ENCODE peak calls at places on chromosomes 5 and 9, in ten cellular contexts. One of them, this sample, is unnamed.

GRCh38 chr9:92534199-92535159 is 1.3 kb downstream of the ECM2 start:
- DNase-seq in endothelial cell: no peak
- DNase-seq in cardiac muscle cell: no peak
- DNase-seq in neural crest cell: no peak
- DNase-seq in A549: no peak
- DNase-seq in kidney: no peak
- DNase-seq in CD14-positive monocyte: no peak
- DNase-seq in glutamatergic neuron: no peak
- DNase-seq in RWPE1: no peak
- DNase-seq in left ventricle myocardium inferior: no peak
- DNase-seq in this sample: no peak

GRCh38 chr9:125797857-125798399 is 50.8 kb downstream of the PBX3 start:
- DNase-seq in endothelial cell: no peak
- DNase-seq in cardiac muscle cell: peak
- DNase-seq in neural crest cell: no peak
- DNase-seq in A549: no peak
- DNase-seq in kidney: no peak
- DNase-seq in CD14-positive monocyte: no peak
- DNase-seq in glutamatergic neuron: no peak
- DNase-seq in RWPE1: no peak
- DNase-seq in left ventricle myocardium inferior: no peak
- DNase-seq in this sample: no peak

GRCh38 chr5:60538955-60539866 is 160.8 kb downstream of the DEPDC1B start:
- DNase-seq in endothelial cell: no peak
- DNase-seq in cardiac muscle cell: peak
- DNase-seq in neural crest cell: no peak
- DNase-seq in A549: peak
- DNase-seq in kidney: no peak
- DNase-seq in CD14-positive monocyte: no peak
- DNase-seq in glutamatergic neuron: no peak
- DNase-seq in RWPE1: no peak
- DNase-seq in left ventricle myocardium inferior: no peak
- DNase-seq in this sample: no peak

GRCh38 chr5:35938518-35939227 is at the start of gene CAPSL:
- DNase-seq in endothelial cell: peak
- DNase-seq in cardiac muscle cell: peak
- DNase-seq in neural crest cell: peak
- DNase-seq in A549: peak
- DNase-seq in kidney: no peak
- DNase-seq in CD14-positive monocyte: no peak
- DNase-seq in glutamatergic neuron: no peak
- DNase-seq in RWPE1: peak
- DNase-seq in left ventricle myocardium inferior: no peak
- DNase-seq in this sample: peak

GRCh38 chr9:73515216-73515615 is 363.6 kb downstream of the ANXA1 start:
- DNase-seq in endothelial cell: no peak
- DNase-seq in cardiac muscle cell: no peak
- DNase-seq in neural crest cell: no peak
- DNase-seq in A549: peak
- DNase-seq in kidney: no peak
- DNase-seq in CD14-positive monocyte: no peak
- DNase-seq in glutamatergic neuron: no peak
- DNase-seq in RWPE1: no peak
- DNase-seq in left ventricle myocardium inferior: no peak
- DNase-seq in this sample: no peak

GRCh38 chr5:150789943-150790611 is 11.5 kb downstream of the SMIM3 start:
- DNase-seq in endothelial cell: no peak
- DNase-seq in cardiac muscle cell: peak
- DNase-seq in neural crest cell: no peak
- DNase-seq in A549: peak
- DNase-seq in kidney: peak
- DNase-seq in CD14-positive monocyte: peak
- DNase-seq in glutamatergic neuron: no peak
- DNase-seq in RWPE1: peak
- DNase-seq in left ventricle myocardium inferior: no peak
- DNase-seq in this sample: no peak

GRCh38 chr5:142834504-142834903 is 64.3 kb downstream of the ARHGAP26 start:
- DNase-seq in endothelial cell: no peak
- DNase-seq in cardiac muscle cell: no peak
- DNase-seq in neural crest cell: no peak
- DNase-seq in A549: no peak
- DNase-seq in kidney: no peak
- DNase-seq in CD14-positive monocyte: no peak
- DNase-seq in glutamatergic neuron: no peak
- DNase-seq in RWPE1: no peak
- DNase-seq in left ventricle myocardium inferior: no peak
- DNase-seq in this sample: no peak

GRCh38 chr5:93512799-93513198 is 68.2 kb downstream of the NR2F1-AS1 start:
- DNase-seq in endothelial cell: no peak
- DNase-seq in cardiac muscle cell: peak
- DNase-seq in neural crest cell: no peak
- DNase-seq in A549: no peak
- DNase-seq in kidney: no peak
- DNase-seq in CD14-positive monocyte: no peak
- DNase-seq in glutamatergic neuron: no peak
- DNase-seq in RWPE1: no peak
- DNase-seq in left ventricle myocardium inferior: no peak
- DNase-seq in this sample: no peak

GRCh38 chr5:136701191-136701590 is 335.8 kb upstream of the TRPC7 start:
- DNase-seq in endothelial cell: no peak
- DNase-seq in cardiac muscle cell: no peak
- DNase-seq in neural crest cell: no peak
- DNase-seq in A549: no peak
- DNase-seq in kidney: no peak
- DNase-seq in CD14-positive monocyte: no peak
- DNase-seq in glutamatergic neuron: no peak
- DNase-seq in RWPE1: no peak
- DNase-seq in left ventricle myocardium inferior: no peak
- DNase-seq in this sample: no peak

GRCh38 chr5:145752947-145753346 is 82.2 kb downstream of the PRELID2 start:
- DNase-seq in endothelial cell: no peak
- DNase-seq in cardiac muscle cell: peak
- DNase-seq in neural crest cell: no peak
- DNase-seq in A549: no peak
- DNase-seq in kidney: no peak
- DNase-seq in CD14-positive monocyte: no peak
- DNase-seq in glutamatergic neuron: no peak
- DNase-seq in RWPE1: no peak
- DNase-seq in left ventricle myocardium inferior: no peak
- DNase-seq in this sample: no peak

GRCh38 chr5:90477073-90477472 is 2.4 kb downstream of the POLR3G start:
- DNase-seq in endothelial cell: peak
- DNase-seq in cardiac muscle cell: no peak
- DNase-seq in neural crest cell: no peak
- DNase-seq in A549: no peak
- DNase-seq in kidney: no peak
- DNase-seq in CD14-positive monocyte: no peak
- DNase-seq in glutamatergic neuron: no peak
- DNase-seq in RWPE1: no peak
- DNase-seq in left ventricle myocardium inferior: no peak
- DNase-seq in this sample: no peak

DNA sequence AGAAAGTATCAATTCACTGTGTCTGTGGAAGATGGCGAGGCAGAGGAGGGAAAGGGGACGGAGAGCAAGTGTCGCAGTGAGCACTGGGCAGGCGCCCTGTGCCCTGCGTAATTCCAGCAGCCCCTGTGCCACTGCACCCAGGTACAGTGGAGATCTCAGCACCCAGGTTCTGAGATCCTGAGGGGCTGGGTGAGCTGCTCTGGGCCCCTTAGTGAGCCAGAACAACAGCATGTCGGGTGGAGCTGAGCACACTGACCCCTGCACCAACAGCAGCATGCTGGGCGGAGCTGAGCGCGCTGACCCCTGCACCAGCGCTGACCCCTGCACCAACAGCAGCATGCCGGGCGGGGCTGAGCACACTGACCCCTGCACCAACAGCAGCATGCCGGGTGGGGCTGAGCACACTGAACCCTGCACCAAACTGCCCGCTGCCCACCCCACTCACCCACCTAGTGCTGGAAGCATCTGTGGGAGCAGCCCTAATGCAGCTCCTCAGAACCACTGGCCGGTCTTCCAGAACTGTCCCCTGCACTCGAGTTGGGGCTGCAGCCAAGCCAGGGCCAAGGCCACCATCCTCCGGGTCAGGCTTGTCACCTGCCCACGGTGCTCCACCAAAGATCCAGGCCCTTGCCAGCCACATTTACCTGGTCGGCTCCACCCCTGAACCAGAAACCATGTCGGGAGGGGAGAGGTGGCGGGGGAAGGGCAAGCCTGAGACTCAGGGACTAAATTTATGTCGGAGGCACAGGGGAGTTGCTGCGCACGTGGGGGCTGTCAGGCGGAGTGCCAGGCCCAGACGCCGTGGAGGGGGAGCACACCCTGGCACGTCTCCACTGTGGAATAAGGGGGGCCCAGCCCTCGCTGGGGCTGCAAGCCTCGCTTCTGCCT is 80.4 kb downstream of the ADAMTS2 start:
- DNase-seq in endothelial cell: no peak
- DNase-seq in cardiac muscle cell: no peak
- DNase-seq in neural crest cell: no peak
- DNase-seq in A549: no peak
- DNase-seq in kidney: peak
- DNase-seq in CD14-positive monocyte: no peak
- DNase-seq in glutamatergic neuron: no peak
- DNase-seq in RWPE1: no peak
- DNase-seq in left ventricle myocardium inferior: peak
- DNase-seq in this sample: no peak
- TF ChIP-seq CTCF in endothelial cell: no peak
- TF ChIP-seq CTCF in cardiac muscle cell: no peak
- TF ChIP-seq CTCF in neural crest cell: no peak
- TF ChIP-seq CTCF in A549: no peak
- TF ChIP-seq CTCF in kidney: no peak
- TF ChIP-seq CTCF in CD14-positive monocyte: no peak
- TF ChIP-seq CTCF in glutamatergic neuron: no peak
- TF ChIP-seq CTCF in RWPE1: no peak
- TF ChIP-seq CTCF in left ventricle myocardium inferior: no peak
- TF ChIP-seq CTCF in this sample: no peak

GRCh38 chr9:133683494-133684460 is 47.6 kb downstream of the DBH start:
- DNase-seq in endothelial cell: peak
- DNase-seq in cardiac muscle cell: peak
- DNase-seq in neural crest cell: no peak
- DNase-seq in A549: no peak
- DNase-seq in kidney: peak
- DNase-seq in CD14-positive monocyte: no peak
- DNase-seq in glutamatergic neuron: peak
- DNase-seq in RWPE1: no peak
- DNase-seq in left ventricle myocardium inferior: peak
- DNase-seq in this sample: no peak
- TF ChIP-seq CTCF in endothelial cell: no peak
- TF ChIP-seq CTCF in cardiac muscle cell: peak
- TF ChIP-seq CTCF in neural crest cell: no peak
- TF ChIP-seq CTCF in A549: no peak
- TF ChIP-seq CTCF in kidney: no peak
- TF ChIP-seq CTCF in CD14-positive monocyte: no peak
- TF ChIP-seq CTCF in glutamatergic neuron: no peak
- TF ChIP-seq CTCF in RWPE1: no peak
- TF ChIP-seq CTCF in left ventricle myocardium inferior: no peak
- TF ChIP-seq CTCF in this sample: no peak

GRCh38 chr9:88532320-88532719 is 2.7 kb upstream of the NXNL2 start:
- DNase-seq in endothelial cell: peak
- DNase-seq in cardiac muscle cell: peak
- DNase-seq in neural crest cell: peak
- DNase-seq in A549: peak
- DNase-seq in kidney: peak
- DNase-seq in CD14-positive monocyte: no peak
- DNase-seq in glutamatergic neuron: peak
- DNase-seq in RWPE1: no peak
- DNase-seq in left ventricle myocardium inferior: peak
- DNase-seq in this sample: peak
- TF ChIP-seq CTCF in endothelial cell: peak
- TF ChIP-seq CTCF in cardiac muscle cell: no peak
- TF ChIP-seq CTCF in neural crest cell: peak
- TF ChIP-seq CTCF in A549: peak
- TF ChIP-seq CTCF in kidney: no peak
- TF ChIP-seq CTCF in CD14-positive monocyte: no peak
- TF ChIP-seq CTCF in glutamatergic neuron: peak
- TF ChIP-seq CTCF in RWPE1: no peak
- TF ChIP-seq CTCF in left ventricle myocardium inferior: no peak
- TF ChIP-seq CTCF in this sample: no peak

DNA sequence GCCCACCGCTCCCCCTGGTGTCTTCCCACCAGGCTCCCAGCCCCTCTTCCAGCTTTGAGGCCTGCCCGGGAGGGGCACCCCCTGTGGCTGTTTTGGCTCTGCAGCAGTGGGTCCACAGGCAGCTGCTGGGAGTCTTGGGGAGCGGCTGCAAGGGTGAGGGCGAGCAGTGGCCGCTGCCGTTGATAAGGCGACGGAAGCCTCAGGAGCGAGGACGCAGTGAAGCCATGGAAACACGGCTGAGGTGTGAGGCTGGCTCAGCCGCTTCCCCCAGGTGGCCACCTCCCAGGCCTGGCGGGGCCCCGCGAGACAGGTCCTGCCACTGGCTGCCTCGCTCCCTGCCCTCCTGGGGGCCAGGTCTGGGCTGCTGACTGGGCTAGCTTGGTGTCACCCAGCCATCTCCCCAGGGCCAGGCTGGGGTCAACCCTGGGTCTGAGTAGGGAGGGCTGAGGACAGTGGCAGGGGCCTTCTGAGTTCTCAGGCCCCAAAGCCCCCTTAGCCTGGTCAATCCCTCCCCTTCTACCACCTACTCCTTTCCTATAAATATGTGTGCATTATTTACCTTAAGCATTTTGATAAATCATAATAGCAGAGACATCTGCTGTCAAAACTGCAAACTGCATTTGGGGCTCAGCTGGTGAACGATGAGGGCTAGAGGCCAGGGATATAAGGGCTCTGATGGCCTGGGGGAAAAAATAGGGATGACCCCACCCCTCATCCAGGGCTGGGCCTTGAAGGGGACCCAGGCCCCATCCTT is 41.7 kb downstream of the CXXC5 start:
- DNase-seq in endothelial cell: peak
- DNase-seq in cardiac muscle cell: peak
- DNase-seq in neural crest cell: no peak
- DNase-seq in A549: peak
- DNase-seq in kidney: peak
- DNase-seq in CD14-positive monocyte: no peak
- DNase-seq in glutamatergic neuron: no peak
- DNase-seq in RWPE1: peak
- DNase-seq in left ventricle myocardium inferior: no peak
- DNase-seq in this sample: peak
- TF ChIP-seq CTCF in endothelial cell: no peak
- TF ChIP-seq CTCF in cardiac muscle cell: peak
- TF ChIP-seq CTCF in neural crest cell: no peak
- TF ChIP-seq CTCF in A549: peak
- TF ChIP-seq CTCF in kidney: peak
- TF ChIP-seq CTCF in CD14-positive monocyte: peak
- TF ChIP-seq CTCF in glutamatergic neuron: no peak
- TF ChIP-seq CTCF in RWPE1: peak
- TF ChIP-seq CTCF in left ventricle myocardium inferior: peak
- TF ChIP-seq CTCF in this sample: peak

DNA sequence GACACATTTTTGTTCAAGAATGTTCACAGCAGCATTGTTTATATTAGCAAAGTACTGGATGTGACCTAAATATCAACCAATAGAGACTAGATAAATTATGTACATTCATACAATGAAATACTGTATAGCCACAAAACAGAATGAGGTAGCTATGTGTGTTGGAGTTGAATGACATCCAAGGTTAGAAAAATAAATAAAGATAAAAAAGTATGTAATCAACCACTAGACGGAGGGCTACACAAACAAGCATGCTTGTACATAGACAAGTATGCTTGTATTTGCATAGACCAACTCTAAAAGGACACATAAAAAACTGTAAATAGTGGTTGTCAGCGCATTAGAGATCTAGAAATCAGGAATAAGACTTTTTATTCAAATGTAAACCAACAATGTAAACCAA is 3.0 kb downstream of the FEM1C start:
- DNase-seq in endothelial cell: no peak
- DNase-seq in cardiac muscle cell: peak
- DNase-seq in neural crest cell: no peak
- DNase-seq in A549: no peak
- DNase-seq in kidney: no peak
- DNase-seq in CD14-positive monocyte: no peak
- DNase-seq in glutamatergic neuron: no peak
- DNase-seq in RWPE1: no peak
- DNase-seq in left ventricle myocardium inferior: no peak
- DNase-seq in this sample: no peak
- TF ChIP-seq CTCF in endothelial cell: no peak
- TF ChIP-seq CTCF in cardiac muscle cell: no peak
- TF ChIP-seq CTCF in neural crest cell: no peak
- TF ChIP-seq CTCF in A549: no peak
- TF ChIP-seq CTCF in kidney: no peak
- TF ChIP-seq CTCF in CD14-positive monocyte: no peak
- TF ChIP-seq CTCF in glutamatergic neuron: no peak
- TF ChIP-seq CTCF in RWPE1: no peak
- TF ChIP-seq CTCF in left ventricle myocardium inferior: peak
- TF ChIP-seq CTCF in this sample: no peak

This sample was measured in progenitor cell of endocrine pancreas.